ENCODE peak calls at places on chromosomes 6 and 20, in four cellular contexts. L is brain microvascular endothelial cell, Z is uterus, S is fibroblast of pulmonary artery. K is an unnamed sample.

GRCh38 chr6:46269447-46270229 is 98.9 kb upstream of the ENPP5 start:
- DNase-seq in L (no peak), Z (peak), S (no peak), K (no peak)

GRCh38 chr20:34322267-34323105 is 19.3 kb upstream of the AHCY start:
- DNase-seq in L (no peak), Z (no peak), S (no peak), K (no peak)

GRCh38 chr6:129280719-129281118 is 397.8 kb downstream of the LAMA2 start:
- DNase-seq in L (no peak), Z (no peak), S (no peak), K (no peak)

GRCh38 chr6:27795697-27796494 is 116.3 kb downstream of the OR2B2 start:
- DNase-seq in L (peak), Z (peak), S (peak), K (peak)

GRCh38 chr6:47321582-47321981 is 11.9 kb upstream of the TNFRSF21 start:
- DNase-seq in L (no peak), Z (no peak), S (no peak), K (peak)

GRCh38 chr6:89976141-89977020 is 82.1 kb downstream of the GJA10 start:
- DNase-seq in L (no peak), Z (no peak), S (no peak), K (no peak)

GRCh38 chr6:82248233-82248735 is 740 bp upstream of the IBTK start:
- DNase-seq in L (peak), Z (no peak), S (no peak), K (peak)

GRCh38 chr6:89133981-89134380 is 11.9 kb upstream of the PM20D2 start:
- DNase-seq in L (no peak), Z (no peak), S (no peak), K (no peak)

GRCh38 chr20:31705191-31705590 is 17.5 kb downstream of the BCL2L1 start:
- DNase-seq in L (no peak), Z (no peak), S (no peak), K (no peak)

GRCh38 chr20:62087227-62087626 is 21.5 kb upstream of the TAF4 start:
- DNase-seq in L (no peak), Z (no peak), S (no peak), K (peak)

GRCh38 chr6:28137458-28138020 is 4.1 kb upstream of the ZKSCAN8 start:
- DNase-seq in L (no peak), Z (no peak), S (peak), K (peak)

GRCh38 chr20:31494131-31494530 is 19.0 kb downstream of the REM1 start:
- DNase-seq in L (no peak), Z (no peak), S (peak), K (peak)

GRCh38 chr20:62925420-62926228 is 681 bp downstream of the DIDO1 start:
- DNase-seq in L (no peak), Z (no peak), S (peak), K (peak)

GRCh38 chr6:84422380-84422968 is 195.0 kb upstream of the CEP162 start:
- DNase-seq in L (peak), Z (peak), S (peak), K (peak)

GRCh38 chr20:36102306-36102705 is 52.2 kb upstream of the EPB41L1 start:
- DNase-seq in L (no peak), Z (no peak), S (no peak), K (no peak)

GRCh38 chr6:85389180-85389797 is 60.6 kb upstream of the NT5E start:
- DNase-seq in L (no peak), Z (no peak), S (no peak), K (no peak)

GRCh38 chr20:57288676-57289075 is 22.2 kb upstream of the BMP7 start:
- DNase-seq in L (no peak), Z (no peak), S (no peak), K (no peak)

GRCh38 chr6:108168501-108168979 is 2.7 kb downstream of the NR2E1 start:
- DNase-seq in L (no peak), Z (no peak), S (peak), K (peak)

GRCh38 chr6:109260126-109260525 is 122.1 kb downstream of the CD164 start:
- DNase-seq in L (no peak), Z (no peak), S (peak), K (peak)

GRCh38 chr6:35725081-35725708 is 11.6 kb upstream of the ARMC12 start:
- DNase-seq in L (no peak), Z (no peak), S (no peak), K (peak)

GRCh38 chr6:25959890-25960531 is 2.6 kb upstream of the TRIM38 start:
- DNase-seq in L (peak), Z (no peak), S (peak), K (peak)

GRCh38 chr6:2542858-2543218 is 207.9 kb downstream of the MYLK4 start:
- DNase-seq in L (peak), Z (no peak), S (peak), K (peak)
- H3K4me3 ChIP-seq in L (no peak), Z (no peak), S (no peak), K (no peak)

GRCh38 chr20:48599748-48600469 is 227.9 kb downstream of the PREX1 start:
- DNase-seq in L (no peak), Z (no peak), S (no peak), K (no peak)
- TF ChIP-seq CTCF in L (no peak), Z (no peak), S (no peak), K (no peak)

DNA sequence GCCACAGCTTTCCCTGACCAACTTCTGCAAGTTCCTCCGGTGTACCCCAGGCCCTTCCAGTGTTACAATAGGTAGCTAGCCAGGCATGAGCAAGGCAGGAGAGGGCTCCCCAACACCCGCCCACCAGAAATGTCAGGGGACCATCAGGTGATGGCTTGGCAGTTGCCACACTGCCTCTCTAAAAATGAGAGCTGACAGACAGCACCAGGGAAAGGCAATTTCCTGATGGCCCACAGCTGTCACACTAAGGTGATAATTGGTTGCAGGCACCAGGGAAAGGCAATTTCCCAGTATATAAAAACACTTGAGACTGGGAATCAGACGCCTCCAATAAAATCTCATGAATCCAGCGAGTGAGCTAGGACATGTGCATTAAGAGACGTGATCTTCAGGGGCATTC is 49.9 kb downstream of the PXDC1 start:
- DNase-seq in L (no peak), Z (no peak), S (no peak), K (no peak)
- H3K4me3 ChIP-seq in L (no peak), Z (no peak), S (no peak), K (no peak)

GRCh38 chr20:54479138-54479906 is 3.9 kb downstream of the DOK5 start:
- DNase-seq in L (no peak), Z (no peak), S (no peak), K (no peak)
- TF ChIP-seq CTCF in L (peak), Z (no peak), S (peak), K (peak)

GRCh38 chr6:137873273-137873762 is 6.3 kb downstream of the TNFAIP3 start:
- DNase-seq in L (peak), Z (peak), S (peak), K (peak)
- H3K4me3 ChIP-seq in L (no peak), Z (peak), S (peak), K (peak)

K was measured in choroid plexus epithelial cell.